ENCODE peak calls at places on chromosomes 2 and 18, in five cellular contexts. D is mammary epithelial cell, X is Kasumi-1, T is upper lobe of right lung, R is HT-29. I is an unnamed sample.

GRCh38 chr2:54456526-54457325 is 599 bp downstream of the SPTBN1 start:
- DNase-seq in T (peak), R (peak), D (peak), X (no peak), I (peak)

GRCh38 chr18:9822587-9822986 is 63.2 kb upstream of the TXNDC2 start:
- DNase-seq in X (no peak), R (no peak), T (no peak), D (no peak), I (no peak)

GRCh38 chr2:236119003-236119402 is 49.2 kb downstream of the GBX2 start:
- DNase-seq in T (no peak), X (no peak), R (no peak), D (no peak), I (no peak)

GRCh38 chr2:177724398-177725287 is 332.1 kb downstream of the AGPS start:
- DNase-seq in D (peak), X (peak), T (no peak), R (peak), I (peak)

GRCh38 chr2:73104933-73105332 is 7.8 kb downstream of the RAB11FIP5 start:
- DNase-seq in D (no peak), R (no peak), X (no peak), T (no peak), I (no peak)

GRCh38 chr18:49031511-49032188 is 80.9 kb upstream of the SMAD7 start:
- DNase-seq in T (peak), D (no peak), R (no peak), X (peak), I (no peak)

GRCh38 chr2:68052717-68053422 is 9.9 kb downstream of the C1D start:
- DNase-seq in T (no peak), X (no peak), D (no peak), R (no peak), I (no peak)

GRCh38 chr2:128427356-128427755 is 108.7 kb upstream of the HS6ST1 start:
- DNase-seq in D (no peak), T (peak), X (no peak), R (no peak), I (no peak)

GRCh38 chr2:45612265-45612664 is 1.2 kb upstream of the SRBD1 start:
- DNase-seq in D (peak), X (no peak), R (no peak), T (no peak), I (peak)

GRCh38 chr2:70607121-70607551 is 53.5 kb upstream of the TGFA start:
- DNase-seq in R (no peak), X (no peak), D (peak), T (no peak), I (peak)

GRCh38 chr18:39799010-39799409 is 2156.0 kb upstream of the PIK3C3 start:
- DNase-seq in T (no peak), R (peak), D (peak), X (no peak), I (peak)

GRCh38 chr18:23114911-23115310 is 20.4 kb upstream of the CABLES1 start:
- DNase-seq in X (no peak), D (no peak), T (peak), R (no peak), I (peak)

GRCh38 chr2:238821391-238821790 is 26.5 kb upstream of the TWIST2 start:
- DNase-seq in R (no peak), T (no peak), X (no peak), D (no peak), I (peak)